ENCODE peak calls at places on chromosomes 16 and 17, in five cellular contexts. L is GDM1, X is HL-60, C is A172, H is neuronal stem cell. D is an unnamed sample.

GRCh38 chr16:838741-839140 is 38.2 kb upstream of the GNG13 start:
- DNase-seq in L (no peak), X (no peak), C (no peak), H (no peak), D (no peak)

GRCh38 chr17:29210879-29211278 is 30.7 kb upstream of the MYO18A start:
- DNase-seq in L (no peak), X (no peak), C (no peak), H (no peak), D (peak)

GRCh38 chr17:81090361-81091133 is 55.6 kb downstream of the BAIAP2 start:
- DNase-seq in L (no peak), X (peak), C (peak), H (no peak), D (no peak)

GRCh38 chr17:17398188-17398927 is 78.4 kb upstream of the MED9 start:
- DNase-seq in L (no peak), X (no peak), C (peak), H (no peak), D (no peak)

GRCh38 chr16:24853830-24854229 is 8.1 kb downstream of the SLC5A11 start:
- DNase-seq in L (no peak), X (no peak), C (peak), H (no peak), D (peak)

GRCh38 chr17:29412780-29413565 is 22.8 kb downstream of the TAOK1 start:
- DNase-seq in L (no peak), X (no peak), C (peak), H (no peak), D (peak)

GRCh38 chr17:7840441-7840840 is 6.4 kb downstream of the KDM6B start:
- DNase-seq in L (no peak), X (no peak), C (no peak), H (no peak), D (no peak)

GRCh38 chr17:1267471-1267947 is 2.7 kb upstream of the BHLHA9 start:
- DNase-seq in L (no peak), X (no peak), C (peak), H (no peak), D (peak)

GRCh38 chr16:88835818-88836217 is 20.9 kb downstream of the GALNS start:
- DNase-seq in L (no peak), X (no peak), C (no peak), H (no peak), D (no peak)

GRCh38 chr17:77867976-77868713 is 90.4 kb upstream of the TNRC6C start:
- DNase-seq in L (no peak), X (no peak), C (no peak), H (no peak), D (no peak)

GRCh38 chr17:37083461-37083860 is 134.7 kb downstream of the AATF start:
- DNase-seq in L (no peak), X (no peak), C (no peak), H (no peak), D (no peak)

GRCh38 chr17:79932907-79933306 is 93.7 kb upstream of the CBX4 start:
- DNase-seq in L (no peak), X (no peak), C (no peak), H (no peak), D (no peak)

GRCh38 chr17:75589017-75589918 is 1.7 kb downstream of the MYO15B start:
- DNase-seq in L (peak), X (peak), C (peak), H (peak), D (peak)

GRCh38 chr16:73171380-73171779 is 123.5 kb upstream of the ZFHX3 start:
- DNase-seq in L (no peak), X (no peak), C (no peak), H (no peak), D (no peak)

GRCh38 chr16:64951681-64952080 is 170.2 kb downstream of the CDH11 start:
- DNase-seq in L (no peak), X (no peak), C (peak), H (no peak), D (no peak)

GRCh38 chr17:75128694-75129505 is 2.6 kb downstream of the NT5C start:
- DNase-seq in L (no peak), X (no peak), C (no peak), H (no peak), D (no peak)

GRCh38 chr17:42354956-42355843 is 33.0 kb downstream of the STAT3 start:
- DNase-seq in L (no peak), X (no peak), C (no peak), H (no peak), D (no peak)

GRCh38 chr16:55913717-55914116 is 38.5 kb upstream of the CES5A start:
- DNase-seq in L (no peak), X (no peak), C (no peak), H (no peak), D (no peak)

GRCh38 chr17:49549691-49550678 is 25.7 kb upstream of the NXPH3 start:
- DNase-seq in L (no peak), X (no peak), C (no peak), H (no peak), D (no peak)

GRCh38 chr16:240559-240958 is 5.9 kb downstream of the FAM234A start:
- DNase-seq in L (no peak), X (no peak), C (no peak), H (no peak), D (no peak)

GRCh38 chr17:45346255-45347015 is 29.6 kb upstream of the MAP3K14 start:
- DNase-seq in L (no peak), X (no peak), C (no peak), H (no peak), D (no peak)

GRCh38 chr17:18990331-18990730 is 14.2 kb downstream of the FAM83G start:
- DNase-seq in L (no peak), X (no peak), C (no peak), H (no peak), D (no peak)

GRCh38 chr17:34393401-34393800 is 30.4 kb upstream of the CCL1 start:
- DNase-seq in L (no peak), X (no peak), C (no peak), H (no peak), D (no peak)

GRCh38 chr16:2152695-2153506 is 2.7 kb upstream of the TRAF7 start:
- DNase-seq in L (no peak), X (no peak), C (no peak), H (no peak), D (no peak)

GRCh38 chr16:19929062-19929511 is 44.4 kb upstream of the GPRC5B start:
- DNase-seq in L (no peak), X (no peak), C (no peak), H (no peak), D (no peak)

GRCh38 chr16:89422527-89422904 is 67.8 kb downstream of the ANKRD11 start:
- DNase-seq in L (no peak), X (no peak), C (peak), H (no peak), D (peak)

GRCh38 chr16:14384745-14385144 is 245.3 kb downstream of the PARN start:
- DNase-seq in L (no peak), X (no peak), C (no peak), H (no peak), D (no peak)

GRCh38 chr17:80792373-80792781 is 199.3 kb upstream of the CHMP6 start:
- DNase-seq in L (no peak), X (no peak), C (no peak), H (no peak), D (no peak)

GRCh38 chr16:10867199-10867598 is 9.8 kb upstream of the CIITA start:
- DNase-seq in L (no peak), X (no peak), C (no peak), H (no peak), D (no peak)

GRCh38 chr17:16419074-16419928 is 3.9 kb downstream of the TRPV2 start:
- DNase-seq in L (no peak), X (no peak), C (peak), H (no peak), D (peak)

D was measured in lung microvascular endothelial cell.